ENCODE peak calls at places on chromosomes 13 and 19, in four cellular contexts. J, E, K and H are unnamed samples.

GRCh38 chr13:66200555-66200954 is 1029.6 kb downstream of the PCDH9 start:
- DNase-seq in J (no peak), E (peak), K (no peak), H (no peak)

GRCh38 chr13:27770809-27771208 is 21.5 kb upstream of the GSX1 start:
- DNase-seq in J (peak), E (peak), K (peak), H (no peak)

GRCh38 chr13:30053904-30054303 is 203.5 kb upstream of the UBL3 start:
- DNase-seq in J (no peak), E (no peak), K (no peak), H (no peak)

GRCh38 chr19:3655402-3656072 is 28.9 kb upstream of the CACTIN start:
- DNase-seq in J (no peak), E (peak), K (no peak), H (no peak)

GRCh38 chr19:31258211-31259052 is 90.8 kb downstream of the TSHZ3 start:
- DNase-seq in J (no peak), E (no peak), K (no peak), H (no peak)

GRCh38 chr13:112053744-112054615 is 13.0 kb upstream of the SOX1 start:
- DNase-seq in J (no peak), E (no peak), K (no peak), H (no peak)

GRCh38 chr19:13164370-13165090 is 14.3 kb downstream of the IER2 start:
- DNase-seq in J (peak), E (peak), K (peak), H (peak)

GRCh38 chr13:24180743-24181384 is 20.3 kb downstream of the SPATA13 start:
- DNase-seq in J (no peak), E (no peak), K (no peak), H (no peak)

GRCh38 chr13:100540621-100541020 is 48.0 kb downstream of the GGACT start:
- DNase-seq in J (no peak), E (no peak), K (no peak), H (no peak)

GRCh38 chr19:12881172-12881808 is at the start of gene DNASE2:
- DNase-seq in J (peak), E (peak), K (peak), H (peak)

GRCh38 chr19:15563325-15563794 is 51.7 kb upstream of the CYP4F8 start:
- DNase-seq in J (no peak), E (peak), K (peak), H (no peak)

GRCh38 chr19:29271911-29272310 is 59.0 kb upstream of the UQCRFS1 start:
- DNase-seq in J (no peak), E (no peak), K (no peak), H (no peak)

GRCh38 chr13:32309812-32310706 is 5.1 kb downstream of the ZAR1L start:
- DNase-seq in J (peak), E (peak), K (peak), H (peak)

GRCh38 chr19:38073806-38074685 is 150.0 kb downstream of the DPF1 start:
- DNase-seq in J (no peak), E (no peak), K (peak), H (no peak)

GRCh38 chr19:36986601-36987000 is 70.5 kb downstream of the ZNF568 start:
- DNase-seq in J (no peak), E (no peak), K (no peak), H (no peak)

GRCh38 chr13:88736026-88736425 is 1064.9 kb downstream of the SLITRK5 start:
- DNase-seq in J (no peak), E (no peak), K (no peak), H (no peak)

GRCh38 chr19:38676878-38677646 is 29.6 kb downstream of the ACTN4 start:
- DNase-seq in J (no peak), E (no peak), K (no peak), H (no peak)

GRCh38 chr19:46739290-46739771 is 6.5 kb upstream of the FKRP start:
- DNase-seq in J (no peak), E (no peak), K (no peak), H (no peak)

GRCh38 chr13:39765801-39766463 is 110.5 kb downstream of the COG6 start:
- DNase-seq in J (peak), E (no peak), K (peak), H (no peak)